ENCODE peak calls at places on chromosomes 13 and 19, in four cellular contexts. U, R, H and X are unnamed samples.

GRCh38 chr13:110312669-110313031 is 5.6 kb downstream of the COL4A2 start:
- DNase-seq in U (no peak), H (no peak), R (no peak), X (no peak)

GRCh38 chr19:40217921-40218890 is at the start of gene TTC9B:
- DNase-seq in H (no peak), U (no peak), R (peak; percentile 71), X (peak; percentile 84)

GRCh38 chr13:101473458-101473857 is 21.0 kb downstream of the ITGBL1 start:
- DNase-seq in U (no peak), H (no peak), R (no peak), X (no peak)

GRCh38 chr13:95002126-95002525 is 289.8 kb upstream of the SOX21 start:
- DNase-seq in U (no peak), H (peak; percentile 46), R (peak; percentile 4), X (no peak)

GRCh38 chr13:51914137-51914493 is 52.3 kb downstream of the CCDC70 start:
- DNase-seq in R (no peak), H (no peak), U (no peak), X (no peak)

GRCh38 chr19:30175987-30176386 is 196.2 kb upstream of the ZNF536 start:
- DNase-seq in U (no peak), R (no peak), H (no peak), X (no peak)

GRCh38 chr13:60018536-60018935 is 145.2 kb downstream of the DIAPH3 start:
- DNase-seq in H (no peak), R (no peak), U (no peak), X (no peak)

GRCh38 chr13:100381595-100382224 is 206.9 kb downstream of the GGACT start:
- DNase-seq in U (no peak), H (no peak), R (no peak), X (no peak)

GRCh38 chr19:12365372-12366162 is at the start of gene ZNF442:
- DNase-seq in H (peak; percentile 99), R (peak; percentile 96), U (peak; percentile 63), X (peak; percentile 98)

GRCh38 chr13:19817106-19817505 is 34.4 kb upstream of the PSPC1 start:
- DNase-seq in U (no peak), R (no peak), H (no peak), X (no peak)

GRCh38 chr19:18020212-18021067 is 12.5 kb downstream of the ARRDC2 start:
- DNase-seq in R (no peak), H (peak; percentile 51), U (no peak), X (no peak)
- TF ChIP-seq CTCF in R (no peak), H (no peak), U (no peak), X (no peak)

DNA sequence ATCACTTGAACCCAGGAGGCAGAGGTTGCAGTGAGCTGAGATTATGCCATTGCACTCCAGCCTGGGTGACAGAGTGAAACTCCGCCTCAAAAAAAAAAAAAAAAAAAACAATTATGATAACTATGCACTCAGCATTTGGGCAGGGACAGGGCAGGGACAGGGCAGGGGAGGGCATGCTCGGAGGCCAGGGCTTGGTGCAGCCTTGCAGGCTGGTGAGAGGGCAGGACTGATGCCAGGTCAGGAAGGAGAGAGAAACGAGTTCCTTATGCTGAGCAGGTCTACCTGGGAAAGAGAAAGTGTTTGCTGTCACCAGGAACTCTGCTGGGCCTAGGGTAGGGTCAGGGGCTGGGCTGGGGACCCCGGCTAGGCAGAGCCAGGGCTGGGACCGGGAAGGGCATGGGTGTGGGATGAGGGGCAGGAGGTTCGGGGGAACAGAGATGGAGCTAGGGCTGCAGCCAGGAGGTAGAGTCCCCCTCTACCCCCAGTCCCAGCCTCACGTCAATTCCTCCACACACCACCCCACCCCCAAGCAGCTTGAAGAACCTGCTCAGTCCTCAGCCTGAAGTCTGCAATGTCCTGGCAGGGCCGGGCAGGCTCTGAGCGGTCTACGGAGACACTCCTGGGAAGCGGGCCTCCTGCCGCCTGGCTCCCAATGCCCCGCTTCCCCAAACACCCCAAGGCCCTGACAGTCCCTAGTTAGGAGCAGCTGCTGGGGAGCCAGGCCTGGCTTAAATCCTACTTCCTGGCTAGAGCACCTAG is 2.8 kb downstream of the FXYD3 start:
- DNase-seq in U (no peak), R (no peak), H (no peak), X (no peak)
- TF ChIP-seq ETV6 in U (no peak), R (no peak), H (no peak), X (no peak)

GRCh38 chr13:112132619-112133018 is 65.7 kb downstream of the SOX1 start:
- DNase-seq in U (no peak), R (no peak), H (no peak), X (no peak)
- TF ChIP-seq NR2C2 in U (no peak), R (no peak), H (no peak), X (no peak)

GRCh38 chr19:46376241-46377153 is 29.6 kb downstream of the PPP5C start:
- DNase-seq in R (no peak), U (no peak), H (no peak), X (no peak)

GRCh38 chr19:46374526-46375475 is 27.9 kb downstream of the PPP5C start:
- DNase-seq in R (no peak), U (no peak), H (no peak), X (no peak)

GRCh38 chr19:46372901-46373572 is 26.1 kb downstream of the PPP5C start:
- DNase-seq in U (no peak), H (no peak), R (no peak), X (peak; percentile 54)

GRCh38 chr19:46371371-46371901 is 24.5 kb downstream of the PPP5C start:
- DNase-seq in U (no peak), R (no peak), H (no peak), X (no peak)

GRCh38 chr19:46373573-46374359 is 26.9 kb downstream of the PPP5C start:
- DNase-seq in R (no peak), U (no peak), H (no peak), X (peak; percentile 61)
- TF ChIP-seq CTCF in R (no peak), U (no peak), H (no peak), X (no peak)

DNA sequence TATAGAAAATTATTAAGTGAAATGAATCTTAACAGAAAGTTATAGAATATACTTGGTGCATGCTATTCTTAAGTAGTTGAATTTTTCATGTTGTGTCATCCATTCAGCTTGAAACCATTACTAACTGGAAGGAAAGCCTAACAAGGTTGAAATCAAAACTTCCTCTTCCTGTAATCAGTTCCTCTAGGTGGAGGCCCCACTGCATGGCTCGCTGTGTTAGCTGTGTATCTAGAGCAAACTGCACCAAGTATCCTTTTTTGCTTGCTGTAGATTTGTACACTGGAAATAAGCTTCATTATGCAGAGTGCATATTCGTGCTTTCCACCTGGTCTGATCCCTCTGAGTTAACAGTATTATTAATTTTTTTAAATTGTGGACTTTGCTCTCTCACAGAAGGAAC is 1146.1 kb downstream of the EFNB2 start:
- DNase-seq in R (no peak), H (no peak), U (no peak), X (no peak)
- TF ChIP-seq ETV6 in R (no peak), H (no peak), U (no peak), X (no peak)